ENCODE peak calls at places on chromosomes 16 and 17, in seven cellular contexts. I is natural killer cell, S is activated gamma-delta T cell, F is heart left ventricle, K is right lobe of liver, A is AG08395, B is mucosa of gallbladder. Z is an unnamed sample.

GRCh38 chr17:50423553-50424159 is 2.4 kb upstream of the ACSF2 start:
- DNase-seq in B (peak), S (no peak), I (no peak), K (peak), F (no peak), A (peak), Z (peak)

GRCh38 chr16:64654137-64654652 is 467.7 kb downstream of the CDH11 start:
- DNase-seq in K (no peak), B (no peak), A (no peak), I (no peak), F (no peak), S (no peak), Z (no peak)

GRCh38 chr17:39553326-39553945 is 54.3 kb downstream of the NEUROD2 start:
- DNase-seq in F (no peak), A (peak), S (no peak), I (no peak), B (no peak), K (no peak), Z (no peak)

GRCh38 chr16:68062910-68063393 is 22.2 kb upstream of the NFATC3 start:
- DNase-seq in I (peak), K (no peak), A (no peak), F (no peak), S (no peak), B (no peak), Z (no peak)

GRCh38 chr16:629289-630023 is 1.3 kb upstream of the WFIKKN1 start:
- DNase-seq in A (no peak), B (no peak), I (no peak), K (peak), F (no peak), S (no peak), Z (peak)

GRCh38 chr17:19958023-19958422 is 19.6 kb downstream of the AKAP10 start:
- DNase-seq in B (no peak), S (no peak), F (no peak), I (no peak), K (no peak), A (peak), Z (no peak)

GRCh38 chr17:81295031-81295677 is at the start of gene SLC38A10:
- DNase-seq in K (peak), I (peak), B (peak), S (peak), F (peak), A (peak), Z (peak)

GRCh38 chr17:19338031-19338990 is 24.2 kb downstream of the B9D1 start:
- DNase-seq in B (peak), I (peak), S (no peak), K (peak), A (peak), F (peak), Z (peak)

GRCh38 chr17:72359811-72360210 is 239.0 kb downstream of the SOX9 start:
- DNase-seq in I (no peak), S (no peak), B (no peak), A (no peak), K (no peak), F (no peak), Z (no peak)

GRCh38 chr17:13562271-13562800 is 39.4 kb downstream of the HS3ST3A1 start:
- DNase-seq in B (no peak), I (no peak), S (no peak), A (no peak), K (no peak), F (no peak), Z (peak)

GRCh38 chr17:32279933-32280716 is 14.5 kb downstream of the RHBDL3 start:
- DNase-seq in B (no peak), A (no peak), I (no peak), K (no peak), S (no peak), F (no peak), Z (no peak)

GRCh38 chr17:31915456-31916100 is 14.1 kb upstream of the UTP6 start:
- DNase-seq in A (no peak), F (no peak), B (no peak), K (no peak), S (no peak), I (no peak), Z (no peak)

GRCh38 chr16:69941251-69942098 is 9.7 kb upstream of the CLEC18A start:
- DNase-seq in A (peak), F (no peak), I (no peak), B (no peak), K (peak), S (no peak), Z (no peak)

GRCh38 chr16:80197790-80198201 is 343.0 kb upstream of the DYNLRB2 start:
- DNase-seq in A (peak), B (peak), I (no peak), S (no peak), K (no peak), F (no peak), Z (no peak)

GRCh38 chr16:57355898-57356414 is 2.6 kb upstream of the CCL22 start:
- DNase-seq in F (no peak), B (no peak), A (no peak), K (no peak), I (no peak), S (no peak), Z (no peak)

GRCh38 chr17:43782903-43783462 is 2.7 kb downstream of the CFAP97D1 start:
- DNase-seq in F (no peak), K (no peak), I (no peak), S (no peak), B (no peak), A (no peak), Z (no peak)

GRCh38 chr17:67244621-67245072 is 349 bp downstream of the HELZ start:
- DNase-seq in A (no peak), F (peak), S (no peak), B (no peak), I (no peak), K (peak), Z (no peak)

GRCh38 chr16:10519929-10520868 is 60.2 kb downstream of the EMP2 start:
- DNase-seq in K (peak), F (no peak), B (no peak), A (no peak), S (no peak), I (no peak), Z (no peak)

GRCh38 chr17:61467416-61468262 is 15.4 kb downstream of the TBX4 start:
- DNase-seq in S (no peak), B (peak), F (no peak), I (no peak), K (no peak), A (peak), Z (no peak)

GRCh38 chr17:77684803-77685580 is 273.5 kb upstream of the TNRC6C start:
- DNase-seq in I (no peak), B (no peak), K (no peak), A (no peak), F (no peak), S (no peak), Z (no peak)

GRCh38 chr16:729768-730665 is 3.1 kb downstream of the HAGHL start:
- DNase-seq in A (no peak), K (no peak), I (no peak), B (no peak), F (no peak), S (no peak), Z (no peak)

GRCh38 chr16:21028728-21029127 is 121.9 kb downstream of the DNAH3 start:
- DNase-seq in S (no peak), A (no peak), I (no peak), F (no peak), K (no peak), B (no peak), Z (no peak)

GRCh38 chr17:1491406-1492248 is 859 bp downstream of the MYO1C start:
- DNase-seq in B (peak), A (peak), S (peak), K (peak), I (peak), F (peak), Z (peak)

GRCh38 chr16:35011-35775 is 18.2 kb downstream of the POLR3K start:
- DNase-seq in F (peak), S (no peak), A (no peak), B (no peak), K (no peak), I (no peak), Z (no peak)

GRCh38 chr17:17682293-17682736 is 1.1 kb downstream of the RAI1 start:
- DNase-seq in A (peak), F (peak), I (peak), S (peak), K (peak), B (peak), Z (peak)

GRCh38 chr17:67076290-67076689 is 31.9 kb downstream of the CACNG1 start:
- DNase-seq in A (no peak), K (no peak), I (no peak), B (no peak), S (no peak), F (no peak), Z (no peak)